ENCODE peak calls at places on chromosomes 6 and 20, in five cellular contexts. One of them, this sample, is unnamed.

GRCh38 chr6:84061613-84062398 is 28.2 kb downstream of the MRAP2 start:
- DNase-seq in colonic mucosa: no peak
- DNase-seq in pancreas: no peak
- DNase-seq in foreskin fibroblast: no peak
- DNase-seq in glutamatergic neuron: no peak
- DNase-seq in this sample: no peak

GRCh38 chr6:10584607-10585006 is 63.5 kb downstream of the GCNT2 start:
- DNase-seq in colonic mucosa: no peak
- DNase-seq in pancreas: no peak
- DNase-seq in foreskin fibroblast: no peak
- DNase-seq in glutamatergic neuron: no peak
- DNase-seq in this sample: no peak

GRCh38 chr20:41110012-41110411 is 27.3 kb upstream of the PLCG1 start:
- DNase-seq in colonic mucosa: no peak
- DNase-seq in pancreas: no peak
- DNase-seq in foreskin fibroblast: no peak
- DNase-seq in glutamatergic neuron: no peak
- DNase-seq in this sample: no peak

GRCh38 chr20:58690851-58691250 is 1.7 kb upstream of the NPEPL1 start:
- DNase-seq in colonic mucosa: no peak
- DNase-seq in pancreas: no peak
- DNase-seq in foreskin fibroblast: peak; percentile 69
- DNase-seq in glutamatergic neuron: no peak
- DNase-seq in this sample: no peak

GRCh38 chr6:27139753-27140522 is 107.6 kb upstream of the PRSS16 start:
- DNase-seq in colonic mucosa: peak; percentile 46
- DNase-seq in pancreas: no peak
- DNase-seq in foreskin fibroblast: peak; percentile 48
- DNase-seq in glutamatergic neuron: no peak
- DNase-seq in this sample: no peak

GRCh38 chr6:149094934-149095341 is 222.6 kb upstream of the TAB2 start:
- DNase-seq in colonic mucosa: no peak
- DNase-seq in pancreas: no peak
- DNase-seq in foreskin fibroblast: peak; percentile 27
- DNase-seq in glutamatergic neuron: no peak
- DNase-seq in this sample: peak; percentile 17

GRCh38 chr20:10476319-10476724 is 41.2 kb downstream of the SLX4IP start:
- DNase-seq in colonic mucosa: no peak
- DNase-seq in pancreas: no peak
- DNase-seq in foreskin fibroblast: peak; percentile 64
- DNase-seq in glutamatergic neuron: no peak
- DNase-seq in this sample: peak; percentile 53

GRCh38 chr6:54493138-54493537 is 184.9 kb downstream of the TINAG start:
- DNase-seq in colonic mucosa: no peak
- DNase-seq in pancreas: no peak
- DNase-seq in foreskin fibroblast: peak; percentile 82
- DNase-seq in glutamatergic neuron: no peak
- DNase-seq in this sample: peak; percentile 75

GRCh38 chr6:19605624-19606023 is 231.5 kb upstream of the ID4 start:
- DNase-seq in colonic mucosa: no peak
- DNase-seq in pancreas: no peak
- DNase-seq in foreskin fibroblast: no peak
- DNase-seq in glutamatergic neuron: no peak
- DNase-seq in this sample: no peak

GRCh38 chr6:40166963-40167362 is 232.7 kb upstream of the MOCS1 start:
- DNase-seq in colonic mucosa: no peak
- DNase-seq in pancreas: no peak
- DNase-seq in foreskin fibroblast: no peak
- DNase-seq in glutamatergic neuron: no peak
- DNase-seq in this sample: no peak

GRCh38 chr6:13466304-13467215 is 20.8 kb downstream of the GFOD1 start:
- DNase-seq in colonic mucosa: no peak
- DNase-seq in pancreas: no peak
- DNase-seq in foreskin fibroblast: no peak
- DNase-seq in glutamatergic neuron: no peak
- DNase-seq in this sample: no peak

GRCh38 chr6:24394777-24395437 is 7.8 kb upstream of the MRS2 start:
- DNase-seq in colonic mucosa: no peak
- DNase-seq in pancreas: no peak
- DNase-seq in foreskin fibroblast: peak; percentile 87
- DNase-seq in glutamatergic neuron: no peak
- DNase-seq in this sample: peak; percentile 82

GRCh38 chr6:165484178-165484889 is 174.9 kb upstream of the C6orf118 start:
- DNase-seq in colonic mucosa: no peak
- DNase-seq in pancreas: no peak
- DNase-seq in foreskin fibroblast: no peak
- DNase-seq in glutamatergic neuron: peak; percentile 40
- DNase-seq in this sample: no peak

GRCh38 chr6:127302728-127303675 is 36.3 kb downstream of the RNF146 start:
- DNase-seq in colonic mucosa: peak; percentile 47
- DNase-seq in pancreas: no peak
- DNase-seq in foreskin fibroblast: peak; percentile 66
- DNase-seq in glutamatergic neuron: no peak
- DNase-seq in this sample: peak; percentile 42

GRCh38 chr6:168412456-168412855 is 28.5 kb upstream of the SMOC2 start:
- DNase-seq in colonic mucosa: no peak
- DNase-seq in pancreas: no peak
- DNase-seq in foreskin fibroblast: no peak
- DNase-seq in glutamatergic neuron: no peak
- DNase-seq in this sample: no peak

GRCh38 chr6:162705736-162706135 is 21.8 kb downstream of the PRKN start:
- DNase-seq in colonic mucosa: no peak
- DNase-seq in pancreas: no peak
- DNase-seq in foreskin fibroblast: no peak
- DNase-seq in glutamatergic neuron: no peak
- DNase-seq in this sample: no peak

GRCh38 chr6:19929312-19929711 is 92.1 kb downstream of the ID4 start:
- DNase-seq in colonic mucosa: no peak
- DNase-seq in pancreas: no peak
- DNase-seq in foreskin fibroblast: no peak
- DNase-seq in glutamatergic neuron: no peak
- DNase-seq in this sample: no peak

GRCh38 chr6:16733085-16733484 is 28.2 kb downstream of the ATXN1 start:
- DNase-seq in colonic mucosa: no peak
- DNase-seq in pancreas: no peak
- DNase-seq in foreskin fibroblast: no peak
- DNase-seq in glutamatergic neuron: no peak
- DNase-seq in this sample: no peak

GRCh38 chr20:61968932-61969331 is 96.7 kb downstream of the TAF4 start:
- DNase-seq in colonic mucosa: no peak
- DNase-seq in pancreas: no peak
- DNase-seq in foreskin fibroblast: no peak
- DNase-seq in glutamatergic neuron: no peak
- DNase-seq in this sample: no peak

GRCh38 chr6:143664171-143664570 is 13.6 kb upstream of the PHACTR2 start:
- DNase-seq in colonic mucosa: no peak
- DNase-seq in pancreas: no peak
- DNase-seq in foreskin fibroblast: no peak
- DNase-seq in glutamatergic neuron: no peak
- DNase-seq in this sample: no peak
- TF ChIP-seq CTCF in colonic mucosa: no peak
- TF ChIP-seq CTCF in pancreas: no peak
- TF ChIP-seq CTCF in foreskin fibroblast: no peak
- TF ChIP-seq CTCF in glutamatergic neuron: no peak
- TF ChIP-seq CTCF in this sample: no peak

DNA sequence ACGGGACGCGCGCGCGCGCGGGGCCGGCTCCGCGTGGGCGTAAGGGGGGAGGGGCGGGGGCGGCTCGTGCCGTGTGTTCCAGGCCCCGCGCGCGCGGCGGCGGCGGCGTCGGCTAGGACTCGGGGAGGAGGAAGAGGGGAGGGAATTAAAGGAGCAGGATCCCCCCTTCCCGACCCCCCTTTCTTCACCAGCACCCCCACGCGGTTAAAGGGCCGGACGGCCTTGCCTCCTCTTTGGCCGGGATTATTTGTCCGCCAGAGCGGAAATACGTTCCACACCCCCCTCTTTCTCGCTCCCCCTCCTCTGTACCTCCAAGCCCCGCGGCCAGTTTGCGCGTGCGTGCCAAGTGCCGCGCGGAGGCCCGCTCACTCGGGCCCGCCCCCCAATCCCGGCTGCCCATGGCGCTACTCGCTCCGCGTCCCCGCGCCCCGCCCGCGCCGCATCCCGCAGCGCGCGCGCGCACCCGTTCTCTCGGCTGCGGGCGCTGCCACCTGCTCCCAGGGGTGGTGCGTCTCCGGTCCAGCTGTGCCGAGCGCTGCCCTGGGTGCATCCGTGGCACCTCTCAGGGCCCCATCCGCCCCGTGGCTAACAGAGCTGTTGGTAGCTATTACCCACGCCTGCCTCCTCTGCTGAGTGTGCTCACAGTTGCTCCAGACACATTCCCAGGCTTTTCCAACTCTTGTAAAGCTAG is at the start of gene ZBTB12:
- DNase-seq in colonic mucosa: peak; percentile 90
- DNase-seq in pancreas: peak; percentile 93
- DNase-seq in foreskin fibroblast: peak; percentile 98
- DNase-seq in glutamatergic neuron: peak; percentile 91
- DNase-seq in this sample: peak; percentile 93
- TF ChIP-seq CTCF in colonic mucosa: no peak
- TF ChIP-seq CTCF in pancreas: no peak
- TF ChIP-seq CTCF in foreskin fibroblast: no peak
- TF ChIP-seq CTCF in glutamatergic neuron: no peak
- TF ChIP-seq CTCF in this sample: no peak

DNA sequence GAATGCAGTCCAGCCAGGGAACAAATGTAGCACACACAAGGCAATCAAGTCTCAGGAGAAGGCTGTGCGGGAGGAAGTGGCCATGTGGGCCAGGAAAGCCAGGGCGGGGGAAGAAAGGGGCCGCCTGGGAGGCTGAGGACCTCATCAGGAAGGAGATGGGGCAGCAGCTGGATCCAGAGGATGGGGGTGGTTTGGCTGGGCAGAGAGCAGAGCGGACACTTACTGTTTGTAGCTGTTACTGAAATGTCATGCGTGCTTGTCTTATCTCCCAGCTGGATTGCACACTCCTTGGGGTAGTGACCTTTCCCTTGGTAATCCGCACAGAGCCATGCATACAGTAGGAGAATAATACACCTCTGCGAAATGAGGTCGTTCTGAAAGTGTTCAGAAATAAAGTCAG is 18.3 kb upstream of the MAP3K4 start:
- DNase-seq in colonic mucosa: peak; percentile 23
- DNase-seq in pancreas: no peak
- DNase-seq in foreskin fibroblast: peak; percentile 74
- DNase-seq in glutamatergic neuron: no peak
- DNase-seq in this sample: peak; percentile 14
- TF ChIP-seq CTCF in colonic mucosa: no peak
- TF ChIP-seq CTCF in pancreas: no peak
- TF ChIP-seq CTCF in foreskin fibroblast: no peak
- TF ChIP-seq CTCF in glutamatergic neuron: no peak
- TF ChIP-seq CTCF in this sample: no peak

DNA sequence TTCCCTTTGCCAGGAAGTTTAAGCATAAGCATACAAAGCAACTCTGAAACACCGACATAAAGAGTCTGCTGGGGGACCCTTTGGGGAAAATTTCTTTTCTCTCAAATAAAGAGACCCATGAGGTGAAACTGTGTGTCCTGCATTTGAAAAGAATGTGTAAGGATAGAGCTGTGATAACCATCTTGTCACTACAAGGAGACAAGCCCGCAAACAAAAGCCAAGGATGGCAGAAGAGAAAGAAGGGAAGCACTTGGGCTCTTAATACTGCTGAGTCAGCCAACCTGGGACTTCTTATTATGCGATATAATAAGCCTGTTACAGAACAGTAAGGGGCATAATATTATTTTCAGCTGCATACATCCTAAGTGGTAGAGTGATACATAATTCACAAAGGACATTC is 52.5 kb downstream of the NUDT3 start:
- DNase-seq in colonic mucosa: no peak
- DNase-seq in pancreas: no peak
- DNase-seq in foreskin fibroblast: no peak
- DNase-seq in glutamatergic neuron: no peak
- DNase-seq in this sample: no peak
- TF ChIP-seq CTCF in colonic mucosa: no peak
- TF ChIP-seq CTCF in pancreas: no peak
- TF ChIP-seq CTCF in foreskin fibroblast: no peak
- TF ChIP-seq CTCF in glutamatergic neuron: no peak
- TF ChIP-seq CTCF in this sample: no peak

GRCh38 chr20:6178537-6178936 is 55.7 kb upstream of the FERMT1 start:
- DNase-seq in colonic mucosa: no peak
- DNase-seq in pancreas: no peak
- DNase-seq in foreskin fibroblast: peak; percentile 54
- DNase-seq in glutamatergic neuron: no peak
- DNase-seq in this sample: peak; percentile 16
- TF ChIP-seq CTCF in colonic mucosa: no peak
- TF ChIP-seq CTCF in pancreas: peak; percentile 8
- TF ChIP-seq CTCF in foreskin fibroblast: peak; percentile 38
- TF ChIP-seq CTCF in glutamatergic neuron: peak; percentile 12
- TF ChIP-seq CTCF in this sample: peak; percentile 65

DNA sequence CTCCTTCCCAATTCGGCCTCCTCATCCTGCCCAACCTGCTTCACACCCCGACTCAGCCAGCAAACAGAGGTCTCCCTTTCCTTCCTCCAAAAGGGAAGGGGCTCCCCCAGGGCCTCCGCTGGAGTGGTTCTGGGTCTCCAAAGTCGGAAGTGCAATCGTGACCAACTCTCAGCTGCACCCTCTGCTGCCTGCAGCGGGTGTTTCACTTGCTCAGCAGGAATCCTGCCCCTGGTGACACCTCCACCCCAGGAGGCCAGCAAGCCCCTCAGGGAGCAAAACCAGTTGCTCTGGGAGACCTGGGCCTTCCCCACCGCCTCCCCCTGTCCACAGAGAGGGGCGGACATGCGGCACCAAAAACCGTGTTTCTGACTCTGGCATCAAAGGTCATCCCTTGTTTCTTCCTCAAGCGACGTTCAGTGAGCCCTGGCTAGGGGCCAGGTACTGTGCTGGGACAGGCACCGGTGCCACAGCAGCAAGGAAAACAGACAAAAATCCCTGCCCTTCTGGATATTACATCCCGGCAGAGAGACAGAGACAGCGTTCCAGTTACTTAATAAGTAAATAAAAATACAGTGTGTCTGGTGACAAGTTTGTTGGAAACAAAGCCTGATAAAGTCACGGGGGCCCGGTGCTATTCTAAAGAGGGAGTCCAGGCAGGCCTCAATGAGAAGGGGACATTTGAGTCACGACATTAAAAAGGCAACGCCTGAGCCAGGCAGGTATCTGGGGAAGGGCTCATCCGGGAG is 219.0 kb downstream of the BMP7 start:
- DNase-seq in colonic mucosa: no peak
- DNase-seq in pancreas: no peak
- DNase-seq in foreskin fibroblast: no peak
- DNase-seq in glutamatergic neuron: peak; percentile 46
- DNase-seq in this sample: no peak
- TF ChIP-seq CTCF in colonic mucosa: no peak
- TF ChIP-seq CTCF in pancreas: no peak
- TF ChIP-seq CTCF in foreskin fibroblast: peak; percentile 30
- TF ChIP-seq CTCF in glutamatergic neuron: no peak
- TF ChIP-seq CTCF in this sample: peak; percentile 15

This sample was measured in HFFc6.